ENCODE peak calls at places on chromosomes 6 and 20, in four cellular contexts. One of them, this sample, is unnamed. For H3K36me3, the result is how much of the 10 kb centered on the place peaks cover.

GRCh38 chr20:7346562-7346961 is 579.1 kb downstream of the BMP2 start:
- DNase-seq in GM23338: no peak
- DNase-seq in stomach: no peak
- DNase-seq in CD8-positive, alpha-beta memory T cell: no peak
- DNase-seq in this sample: no peak

GRCh38 chr6:132818404-132819359 is 4.3 kb downstream of the RPS12 start:
- DNase-seq in stomach: no peak
- DNase-seq in CD8-positive, alpha-beta memory T cell: no peak
- DNase-seq in GM23338: peak
- DNase-seq in this sample: no peak

GRCh38 chr20:63527184-63527583 is 6.6 kb downstream of the PPDPF start:
- DNase-seq in CD8-positive, alpha-beta memory T cell: no peak
- DNase-seq in GM23338: no peak
- DNase-seq in stomach: no peak
- DNase-seq in this sample: no peak

GRCh38 chr20:50491926-50492634 is 18.1 kb upstream of the PTPN1 start:
- DNase-seq in GM23338: no peak
- DNase-seq in stomach: no peak
- DNase-seq in CD8-positive, alpha-beta memory T cell: no peak
- DNase-seq in this sample: no peak

GRCh38 chr20:63129376-63129965 is 86.5 kb downstream of the YTHDF1 start:
- DNase-seq in CD8-positive, alpha-beta memory T cell: no peak
- DNase-seq in stomach: no peak
- DNase-seq in GM23338: no peak
- DNase-seq in this sample: no peak

GRCh38 chr20:59460352-59460751 is 144.0 kb upstream of the PHACTR3 start:
- DNase-seq in stomach: no peak
- DNase-seq in GM23338: no peak
- DNase-seq in CD8-positive, alpha-beta memory T cell: no peak
- DNase-seq in this sample: no peak

GRCh38 chr6:26445934-26446667 is 5.8 kb downstream of the BTN3A3 start:
- DNase-seq in stomach: no peak
- DNase-seq in GM23338: no peak
- DNase-seq in CD8-positive, alpha-beta memory T cell: peak
- DNase-seq in this sample: no peak

GRCh38 chr20:57801046-57801445 is 91.2 kb upstream of the PMEPA1 start:
- DNase-seq in stomach: no peak
- DNase-seq in GM23338: no peak
- DNase-seq in CD8-positive, alpha-beta memory T cell: no peak
- DNase-seq in this sample: no peak

GRCh38 chr6:72042088-72042487 is 155.7 kb downstream of the RIMS1 start:
- DNase-seq in CD8-positive, alpha-beta memory T cell: no peak
- DNase-seq in stomach: no peak
- DNase-seq in GM23338: no peak
- DNase-seq in this sample: no peak

GRCh38 chr6:17093692-17094091 is 8.2 kb upstream of the STMND1 start:
- DNase-seq in stomach: no peak
- DNase-seq in CD8-positive, alpha-beta memory T cell: no peak
- DNase-seq in GM23338: peak
- DNase-seq in this sample: no peak

GRCh38 chr20:41032243-41032642 is 3.6 kb downstream of the TOP1 start:
- DNase-seq in CD8-positive, alpha-beta memory T cell: no peak
- DNase-seq in GM23338: no peak
- DNase-seq in stomach: no peak
- DNase-seq in this sample: no peak

GRCh38 chr20:10540636-10541493 is 105.8 kb downstream of the SLX4IP start:
- DNase-seq in stomach: no peak
- DNase-seq in GM23338: no peak
- DNase-seq in CD8-positive, alpha-beta memory T cell: no peak
- DNase-seq in this sample: no peak

GRCh38 chr6:166307981-166308768 is at the start of gene PRR18:
- DNase-seq in CD8-positive, alpha-beta memory T cell: no peak
- DNase-seq in stomach: no peak
- DNase-seq in GM23338: peak
- DNase-seq in this sample: no peak
- H3K4me3 ChIP-seq in CD8-positive, alpha-beta memory T cell: no peak
- H3K4me3 ChIP-seq in stomach: peak
- H3K4me3 ChIP-seq in GM23338: peak
- H3K4me3 ChIP-seq in this sample: no peak

DNA sequence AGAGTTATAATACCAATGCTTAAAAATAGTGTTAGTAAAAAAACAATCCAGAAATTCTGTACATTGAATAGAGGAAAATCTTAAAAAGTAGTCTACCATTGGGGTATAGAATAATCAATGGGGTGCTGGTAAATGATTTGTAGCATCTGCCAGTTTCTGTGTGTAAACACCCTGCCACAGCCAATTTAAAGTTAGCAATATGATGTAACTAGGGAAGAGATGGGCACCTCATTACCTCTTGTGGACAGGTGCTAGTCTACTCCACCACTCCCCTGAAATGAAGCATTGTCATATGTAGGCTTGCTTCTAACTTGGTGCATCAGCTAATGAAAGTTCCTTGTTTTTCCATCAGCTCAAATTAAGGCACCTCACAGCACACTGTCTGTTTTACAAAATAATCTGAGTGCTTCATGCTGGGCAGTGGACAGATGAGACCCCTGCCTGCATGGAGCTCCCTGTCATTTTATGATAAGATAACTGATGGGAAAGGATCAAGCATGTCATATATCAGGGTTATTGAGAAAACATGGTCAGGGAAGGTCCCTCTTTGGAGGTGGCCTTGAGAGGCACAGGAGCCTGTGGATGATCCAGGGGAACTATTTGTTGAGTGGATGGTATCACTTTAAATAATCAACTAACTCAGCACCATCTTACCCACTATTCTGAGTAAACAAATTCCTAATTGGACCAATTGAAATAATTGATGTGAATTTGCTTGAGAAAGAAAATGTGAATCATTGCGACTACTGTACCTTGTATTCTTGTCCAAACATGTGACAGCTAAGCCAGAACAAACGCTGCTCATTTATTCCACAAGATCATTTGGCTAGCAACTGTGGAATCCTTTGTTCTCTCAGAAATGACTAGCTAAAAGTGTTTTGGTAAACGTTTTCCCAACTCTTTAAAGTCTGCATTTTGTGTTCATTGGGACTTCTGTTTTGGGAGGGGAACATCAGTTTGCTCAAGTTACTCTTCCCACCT is 45.9 kb upstream of the CSE1L start:
- DNase-seq in GM23338: no peak
- DNase-seq in CD8-positive, alpha-beta memory T cell: no peak
- DNase-seq in stomach: no peak
- DNase-seq in this sample: no peak
- H3K36me3 ChIP-seq in GM23338: under half
- H3K36me3 ChIP-seq in CD8-positive, alpha-beta memory T cell: under half
- H3K36me3 ChIP-seq in stomach: half or more
- H3K36me3 ChIP-seq in this sample: under half

GRCh38 chr6:10481101-10481500 is 40.0 kb upstream of the GCNT2 start:
- DNase-seq in stomach: no peak
- DNase-seq in CD8-positive, alpha-beta memory T cell: no peak
- DNase-seq in GM23338: no peak
- DNase-seq in this sample: no peak
- H3K27ac ChIP-seq in stomach: no peak
- H3K27ac ChIP-seq in CD8-positive, alpha-beta memory T cell: no peak
- H3K27ac ChIP-seq in GM23338: no peak
- H3K27ac ChIP-seq in this sample: no peak

DNA sequence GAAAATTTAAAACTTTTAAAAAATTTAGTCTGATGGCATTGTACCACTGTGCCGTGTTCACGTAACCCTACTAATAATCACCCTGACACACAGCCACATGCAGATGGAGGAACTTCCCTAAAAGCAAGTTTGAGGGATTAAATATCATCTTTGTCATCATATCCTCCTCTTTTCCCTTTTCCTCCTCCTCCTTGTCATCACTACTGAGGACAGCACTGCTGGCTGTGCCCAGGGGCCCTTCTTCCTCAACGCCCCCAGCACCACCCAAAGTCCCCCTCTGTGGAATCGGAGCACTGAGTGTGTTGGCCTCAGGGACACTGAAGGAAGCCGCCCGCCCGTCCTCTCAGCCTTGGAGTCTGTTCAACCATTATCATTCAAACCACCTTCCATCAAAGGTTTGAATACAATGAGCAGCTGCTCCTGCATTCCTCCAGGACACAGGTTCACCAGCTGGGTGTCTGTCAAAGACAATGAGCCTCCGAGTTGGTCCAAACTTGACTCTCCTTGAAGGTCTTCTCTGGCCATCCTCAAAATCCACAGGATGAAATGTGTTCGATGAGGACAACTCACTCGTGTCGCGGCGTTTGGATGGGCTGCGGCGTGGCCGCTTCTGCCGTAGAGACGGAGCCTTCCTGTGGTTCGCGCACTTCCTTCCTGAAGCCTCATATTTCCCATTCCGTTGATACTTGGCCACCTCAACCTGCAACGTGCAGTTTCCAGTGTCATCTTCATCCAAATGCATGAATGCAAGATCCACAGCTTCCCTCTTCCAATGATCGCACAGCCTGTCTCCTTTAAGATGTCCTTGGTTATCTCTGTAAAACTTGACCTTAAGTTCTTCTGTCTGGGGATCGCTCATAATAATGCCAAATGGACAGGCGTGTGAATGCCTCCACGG is 23.3 kb downstream of the NQO2 start:
- DNase-seq in CD8-positive, alpha-beta memory T cell: peak
- DNase-seq in GM23338: peak
- DNase-seq in stomach: no peak
- DNase-seq in this sample: peak
- H3K4me3 ChIP-seq in CD8-positive, alpha-beta memory T cell: peak
- H3K4me3 ChIP-seq in GM23338: peak
- H3K4me3 ChIP-seq in stomach: peak
- H3K4me3 ChIP-seq in this sample: peak

This sample was measured in CD8-positive, alpha-beta T cell.